ENCODE peak calls at places on chromosomes 11 and 22, in nine cellular contexts. U is uterus, Y is AG10803, K is AG09319, E is choroid plexus epithelial cell, O is tibial artery, B is prostate gland, Q is AG04450, V is endothelial cell. W is an unnamed sample.

GRCh38 chr11:57283231-57283990 is 41.3 kb downstream of the TNKS1BP1 start:
- DNase-seq in U (no peak), Y (peak), K (no peak), E (no peak), O (no peak), B (no peak), Q (no peak), V (no peak), W (no peak)

GRCh38 chr11:484616-485015 is 22.4 kb downstream of the RNH1 start:
- DNase-seq in U (no peak), Y (no peak), K (no peak), E (no peak), O (no peak), B (no peak), Q (no peak), V (no peak), W (no peak)

GRCh38 chr11:131408011-131408640 is 37.7 kb downstream of the NTM start:
- DNase-seq in U (no peak), Y (peak), K (no peak), E (peak), O (no peak), B (no peak), Q (no peak), V (peak), W (peak)

GRCh38 chr22:17946691-17947367 is 77.5 kb downstream of the MICAL3 start:
- DNase-seq in U (no peak), Y (no peak), K (no peak), E (no peak), O (no peak), B (no peak), Q (no peak), V (no peak), W (no peak)

GRCh38 chr22:36227396-36227795 is 11.9 kb downstream of the APOL2 start:
- DNase-seq in U (no peak), Y (no peak), K (no peak), E (no peak), O (no peak), B (no peak), Q (no peak), V (no peak), W (no peak)

GRCh38 chr11:70073881-70074371 is 4.2 kb upstream of the ANO1 start:
- DNase-seq in U (no peak), Y (no peak), K (no peak), E (no peak), O (peak), B (no peak), Q (no peak), V (no peak), W (peak)

GRCh38 chr11:95299078-95299611 is 68.1 kb upstream of the SESN3 start:
- DNase-seq in U (no peak), Y (peak), K (no peak), E (peak), O (no peak), B (no peak), Q (no peak), V (no peak), W (no peak)

GRCh38 chr22:24985824-24986214 is 33.3 kb downstream of the KIAA1671 start:
- DNase-seq in U (peak), Y (peak), K (no peak), E (peak), O (peak), B (no peak), Q (no peak), V (no peak), W (no peak)

GRCh38 chr22:29443861-29444431 is 5.6 kb downstream of the RFPL1 start:
- DNase-seq in U (no peak), Y (no peak), K (no peak), E (no peak), O (peak), B (no peak), Q (no peak), V (no peak), W (no peak)

GRCh38 chr11:99693941-99694492 is 673.3 kb downstream of the CNTN5 start:
- DNase-seq in U (no peak), Y (no peak), K (no peak), E (peak), O (no peak), B (no peak), Q (peak), V (no peak), W (no peak)

GRCh38 chr11:30889116-30889765 is 303.1 kb upstream of the MPPED2 start:
- DNase-seq in U (no peak), Y (peak), K (no peak), E (peak), O (no peak), B (no peak), Q (no peak), V (no peak), W (no peak)

GRCh38 chr11:85643255-85643654 is 4.5 kb upstream of the TMEM126A start:
- DNase-seq in U (no peak), Y (no peak), K (no peak), E (no peak), O (no peak), B (no peak), Q (no peak), V (no peak), W (no peak)

GRCh38 chr11:65625628-65626342 is 10.2 kb downstream of the PCNX3 start:
- DNase-seq in U (no peak), Y (peak), K (no peak), E (peak), O (no peak), B (peak), Q (no peak), V (peak), W (peak)

GRCh38 chr22:35930933-35931332 is 97.7 kb downstream of the RBFOX2 start:
- DNase-seq in U (peak), Y (peak), K (peak), E (peak), O (no peak), B (no peak), Q (peak), V (peak), W (no peak)

GRCh38 chr22:46622081-46622521 is 1.9 kb downstream of the GRAMD4 start:
- DNase-seq in U (no peak), Y (no peak), K (no peak), E (no peak), O (no peak), B (peak), Q (no peak), V (no peak), W (no peak)

GRCh38 chr11:84817998-84818397 is 809.1 kb downstream of the DLG2 start:
- DNase-seq in U (no peak), Y (peak), K (no peak), E (peak), O (no peak), B (no peak), Q (no peak), V (no peak), W (no peak)

GRCh38 chr22:38455530-38456271 is 702 bp upstream of the KCNJ4 start:
- DNase-seq in U (no peak), Y (no peak), K (no peak), E (peak), O (no peak), B (no peak), Q (no peak), V (peak), W (no peak)

GRCh38 chr11:71240865-71241691 is 11.3 kb downstream of the SHANK2 start:
- DNase-seq in U (no peak), Y (peak), K (peak), E (peak), O (no peak), B (peak), Q (peak), V (no peak), W (no peak)

GRCh38 chr11:63999349-64000025 is 13.2 kb downstream of the OTUB1 start:
- DNase-seq in U (peak), Y (no peak), K (no peak), E (peak), O (peak), B (peak), Q (no peak), V (peak), W (peak)

GRCh38 chr11:81772161-81772560 is 961.5 kb downstream of the FAM181B start:
- DNase-seq in U (no peak), Y (peak), K (no peak), E (peak), O (no peak), B (no peak), Q (no peak), V (no peak), W (no peak)

GRCh38 chr11:111302298-111302697 is 4.0 kb downstream of the POU2AF3 start:
- DNase-seq in U (no peak), Y (no peak), K (no peak), E (no peak), O (no peak), B (no peak), Q (no peak), V (no peak), W (no peak)

GRCh38 chr11:78000193-78000592 is 5.7 kb upstream of the INTS4 start:
- DNase-seq in U (no peak), Y (peak), K (peak), E (peak), O (no peak), B (peak), Q (peak), V (peak), W (no peak)

GRCh38 chr11:78038697-78039313 is 15.7 kb upstream of the KCTD14 start:
- DNase-seq in U (no peak), Y (no peak), K (no peak), E (no peak), O (no peak), B (no peak), Q (no peak), V (no peak), W (no peak)

GRCh38 chr11:123298488-123299447 is 103.7 kb upstream of the CLMP start:
- DNase-seq in U (no peak), Y (no peak), K (no peak), E (no peak), O (no peak), B (no peak), Q (no peak), V (no peak), W (no peak)

GRCh38 chr11:86101493-86101892 is 32.6 kb upstream of the PICALM start:
- DNase-seq in U (no peak), Y (peak), K (no peak), E (peak), O (no peak), B (no peak), Q (no peak), V (no peak), W (no peak)

GRCh38 chr11:128519353-128519752 is 68.0 kb downstream of the ETS1 start:
- DNase-seq in U (no peak), Y (no peak), K (no peak), E (no peak), O (no peak), B (no peak), Q (no peak), V (no peak), W (no peak)

GRCh38 chr11:99015634-99016454 is 4.9 kb upstream of the CNTN5 start:
- DNase-seq in U (no peak), Y (peak), K (peak), E (peak), O (no peak), B (no peak), Q (peak), V (no peak), W (no peak)

GRCh38 chr11:119169272-119169719 is 771 bp downstream of the NLRX1 start:
- DNase-seq in U (peak), Y (peak), K (no peak), E (peak), O (peak), B (peak), Q (no peak), V (peak), W (no peak)

GRCh38 chr22:21657361-21658118 is 8.3 kb upstream of the PPIL2 start:
- DNase-seq in U (no peak), Y (peak), K (no peak), E (no peak), O (peak), B (peak), Q (no peak), V (peak), W (no peak)

GRCh38 chr11:65506770-65507485 is 8.1 kb downstream of the MALAT1 start:
- DNase-seq in U (no peak), Y (peak), K (peak), E (peak), O (peak), B (peak), Q (peak), V (no peak), W (peak)

GRCh38 chr11:112225753-112226061 is 521 bp upstream of the PTS start:
- DNase-seq in U (peak), Y (peak), K (no peak), E (peak), O (no peak), B (no peak), Q (no peak), V (no peak), W (peak)

GRCh38 chr11:97610000-97610399 is 1220.2 kb downstream of the JRKL start:
- DNase-seq in U (no peak), Y (no peak), K (no peak), E (peak), O (no peak), B (no peak), Q (no peak), V (no peak), W (no peak)

GRCh38 chr22:27995801-27996528 is 76.9 kb upstream of the PITPNB start:
- DNase-seq in U (peak), Y (no peak), K (no peak), E (no peak), O (peak), B (no peak), Q (no peak), V (no peak), W (no peak)

GRCh38 chr11:57288771-57289579 is 35.8 kb downstream of the TNKS1BP1 start:
- DNase-seq in U (no peak), Y (peak), K (no peak), E (peak), O (no peak), B (no peak), Q (peak), V (peak), W (no peak)

GRCh38 chr11:6992457-6993431 is 27.4 kb downstream of the ZNF214 start:
- DNase-seq in U (peak), Y (peak), K (peak), E (peak), O (no peak), B (peak), Q (peak), V (no peak), W (no peak)

GRCh38 chr22:31891366-31892079 is 52.8 kb upstream of the YWHAH start:
- DNase-seq in U (no peak), Y (peak), K (no peak), E (no peak), O (no peak), B (no peak), Q (no peak), V (no peak), W (no peak)

DNA sequence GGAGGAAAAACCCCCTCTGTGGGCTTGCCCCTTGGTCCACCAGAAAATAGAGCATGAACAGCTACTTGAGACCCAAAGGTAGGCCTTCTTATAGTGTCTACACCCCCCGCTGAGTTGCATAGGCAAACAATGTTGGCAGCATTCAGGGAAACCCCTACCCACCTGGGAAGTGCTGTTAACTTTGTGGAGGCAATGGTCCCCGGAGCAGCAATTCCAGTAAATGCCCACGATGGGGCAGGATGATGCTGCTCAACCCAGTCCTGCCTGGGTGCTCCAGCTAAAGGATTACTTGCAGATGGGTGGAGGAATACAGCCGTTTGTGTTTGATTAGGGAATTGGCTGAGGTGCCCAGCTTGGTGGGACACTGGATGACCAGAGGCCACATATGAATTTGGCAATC is 381.3 kb upstream of the ANO5 start:
- DNase-seq in U (no peak), Y (no peak), K (no peak), E (no peak), O (no peak), B (no peak), Q (no peak), V (no peak), W (no peak)
- TF ChIP-seq CTCF in U (no peak), Y (no peak), K (no peak), E (no peak), O (no peak), B (no peak), Q (no peak), V (no peak), W (no peak)

GRCh38 chr11:61617515-61617914 is 36.6 kb upstream of the SYT7 start:
- DNase-seq in U (no peak), Y (no peak), K (no peak), E (no peak), O (no peak), B (no peak), Q (no peak), V (no peak), W (no peak)
- TF ChIP-seq CTCF in U (no peak), Y (peak), K (no peak), E (no peak), O (no peak), B (no peak), Q (peak), V (peak), W (no peak)

GRCh38 chr22:49992921-49993648 is 19.5 kb downstream of the IL17REL start:
- DNase-seq in U (no peak), Y (peak), K (no peak), E (peak), O (peak), B (peak), Q (no peak), V (peak), W (peak)
- TF ChIP-seq CTCF in U (peak), Y (peak), K (peak), E (peak), O (peak), B (peak), Q (peak), V (peak), W (peak)

GRCh38 chr11:5383576-5383975 is at the start of gene OR51M1:
- DNase-seq in U (no peak), Y (no peak), K (no peak), E (no peak), O (no peak), B (no peak), Q (no peak), V (no peak), W (no peak)

GRCh38 chr11:5384335-5384734 is 723 bp downstream of the OR51M1 start:
- DNase-seq in U (no peak), Y (no peak), K (no peak), E (no peak), O (no peak), B (no peak), Q (no peak), V (no peak), W (no peak)

DNA sequence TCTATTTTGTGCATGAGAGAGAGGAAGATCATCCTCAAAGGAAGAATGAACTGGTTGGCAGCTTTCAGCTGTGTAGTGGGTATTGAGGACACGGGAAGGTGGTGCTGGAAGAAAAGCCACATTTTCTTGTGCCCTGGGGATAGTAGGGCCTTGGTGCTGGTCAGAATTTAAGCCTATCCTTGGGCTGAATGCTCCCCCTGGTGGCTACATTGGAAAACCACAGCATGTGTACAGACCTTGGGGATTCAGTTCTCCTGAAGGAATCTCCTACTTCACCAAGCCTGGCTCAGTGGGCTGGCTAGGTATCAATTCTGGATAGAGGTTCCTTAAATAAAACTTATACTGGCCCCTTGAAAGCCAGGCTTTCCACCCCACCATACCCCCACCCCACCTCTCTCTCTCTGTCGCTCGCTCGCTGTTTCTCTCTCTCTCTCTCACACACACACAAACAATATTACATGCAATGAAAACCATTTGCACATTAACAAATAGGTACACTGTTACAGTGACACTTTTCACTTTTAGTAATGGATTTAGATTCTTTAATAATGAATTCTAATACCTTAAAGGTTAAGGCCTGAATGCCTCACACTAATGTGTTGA is 2.8 kb upstream of the OR51M1 start:
- DNase-seq in U (peak), Y (peak), K (no peak), E (peak), O (peak), B (peak), Q (peak), V (peak), W (no peak)
- TF ChIP-seq CTCF in U (peak), Y (peak), K (peak), E (peak), O (peak), B (peak), Q (peak), V (peak), W (peak)

DNA sequence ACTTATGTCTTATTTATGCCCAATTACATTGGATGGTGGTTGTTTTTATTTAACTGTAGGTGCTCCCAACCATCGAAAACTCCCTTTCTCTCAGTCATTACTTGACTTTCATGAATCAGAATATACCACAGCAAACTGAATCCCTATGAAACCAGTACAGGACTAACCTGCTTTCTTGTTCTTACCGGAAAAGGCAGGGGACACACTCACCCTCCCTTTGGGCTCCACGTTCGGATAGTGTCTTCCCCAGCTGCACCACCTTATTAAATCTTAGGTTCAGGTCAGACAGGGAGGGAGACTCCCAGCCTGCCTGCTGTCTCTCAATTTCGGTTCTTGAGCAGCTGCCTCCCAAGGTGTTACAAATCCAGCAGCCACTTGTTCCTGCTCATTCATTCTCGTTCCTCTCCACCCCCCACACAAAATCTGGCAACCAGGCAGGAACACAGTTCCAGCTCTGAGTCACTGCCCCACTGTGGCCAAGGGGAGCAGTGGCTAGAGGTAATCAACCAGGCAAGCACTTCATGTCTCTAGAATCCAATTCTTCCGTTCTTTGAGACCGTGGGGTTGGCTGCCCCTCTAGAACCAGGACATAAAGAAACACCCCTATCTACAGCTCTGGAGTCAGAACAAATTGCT is 133.0 kb downstream of the PLEKHA7 start:
- DNase-seq in U (no peak), Y (peak), K (no peak), E (peak), O (no peak), B (peak), Q (no peak), V (no peak), W (no peak)
- TF ChIP-seq CTCF in U (peak), Y (peak), K (no peak), E (peak), O (peak), B (no peak), Q (peak), V (no peak), W (no peak)

GRCh38 chr22:41822289-41823057 is 10.4 kb upstream of the SREBF2 start:
- DNase-seq in U (no peak), Y (peak), K (no peak), E (peak), O (no peak), B (peak), Q (no peak), V (no peak), W (no peak)
- TF ChIP-seq CTCF in U (peak), Y (peak), K (peak), E (peak), O (peak), B (no peak), Q (peak), V (peak), W (peak)

DNA sequence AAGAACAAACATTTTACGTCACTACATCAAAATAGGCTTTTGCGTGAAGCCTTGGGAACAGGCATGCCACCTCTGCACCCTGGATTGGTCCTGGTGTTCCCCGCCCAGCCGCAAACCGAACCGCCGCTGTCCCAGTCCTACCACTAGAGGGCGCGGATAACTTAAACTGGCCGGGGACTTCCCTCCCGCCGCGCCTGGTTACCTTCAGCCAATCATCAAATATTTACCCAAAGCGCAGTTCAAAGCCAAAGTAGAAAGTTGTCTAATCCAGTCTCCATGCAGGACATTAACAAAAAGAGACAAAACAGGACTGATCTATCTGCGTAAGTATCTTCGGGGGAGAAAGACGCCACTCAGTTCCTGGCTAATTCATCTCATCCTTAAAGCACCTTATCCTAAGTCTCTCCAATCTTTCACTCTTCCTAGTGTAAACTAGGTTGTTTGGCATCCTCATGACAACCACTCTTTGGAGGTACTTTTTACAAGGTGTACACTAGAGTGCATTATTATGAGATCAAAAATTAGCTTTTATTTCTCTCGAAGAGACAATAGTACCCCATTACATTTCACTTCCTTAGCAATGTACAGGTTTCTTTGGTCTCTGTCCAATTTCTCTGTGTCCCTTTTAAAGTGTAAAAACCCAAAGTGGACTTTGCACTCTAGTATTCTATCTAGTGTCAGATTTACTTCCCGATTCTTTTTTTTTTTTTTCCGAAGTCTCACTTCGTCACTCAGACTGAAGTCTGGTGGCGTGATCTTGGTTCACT is 3.9 kb upstream of the CRY2 start:
- DNase-seq in U (peak), Y (peak), K (peak), E (peak), O (peak), B (peak), Q (peak), V (peak), W (peak)
- TF ChIP-seq CTCF in U (peak), Y (peak), K (peak), E (peak), O (peak), B (peak), Q (peak), V (peak), W (peak)